ENCODE peak calls at places on chromosome 2, in five cellular contexts. One of them, this sample, is unnamed.

GRCh38 chr2:63590621-63591408 is 2.1 kb downstream of the MDH1 start:
- DNase-seq in heart right ventricle: no peak
- DNase-seq in astrocyte of the cerebellum: no peak
- DNase-seq in AG10803: no peak
- DNase-seq in fibroblast of pulmonary artery: no peak
- DNase-seq in this sample: no peak

GRCh38 chr2:2577366-2577765 is 246.3 kb upstream of the MYT1L start:
- DNase-seq in heart right ventricle: no peak
- DNase-seq in astrocyte of the cerebellum: no peak
- DNase-seq in AG10803: no peak
- DNase-seq in fibroblast of pulmonary artery: no peak
- DNase-seq in this sample: no peak

GRCh38 chr2:218354850-218355443 is 1.7 kb upstream of the CATIP start:
- DNase-seq in heart right ventricle: no peak
- DNase-seq in astrocyte of the cerebellum: no peak
- DNase-seq in AG10803: no peak
- DNase-seq in fibroblast of pulmonary artery: no peak
- DNase-seq in this sample: no peak

GRCh38 chr2:60359569-60359968 is 193.9 kb downstream of the BCL11A start:
- DNase-seq in heart right ventricle: no peak
- DNase-seq in astrocyte of the cerebellum: no peak
- DNase-seq in AG10803: no peak
- DNase-seq in fibroblast of pulmonary artery: no peak
- DNase-seq in this sample: no peak

GRCh38 chr2:854460-854859 is 96.2 kb upstream of the SNTG2 start:
- DNase-seq in heart right ventricle: no peak
- DNase-seq in astrocyte of the cerebellum: no peak
- DNase-seq in AG10803: peak; percentile 18
- DNase-seq in fibroblast of pulmonary artery: peak; percentile 13
- DNase-seq in this sample: no peak

GRCh38 chr2:28153851-28154250 is 238.8 kb upstream of the FOSL2 start:
- DNase-seq in heart right ventricle: no peak
- DNase-seq in astrocyte of the cerebellum: no peak
- DNase-seq in AG10803: no peak
- DNase-seq in fibroblast of pulmonary artery: no peak
- DNase-seq in this sample: no peak

GRCh38 chr2:210519594-210519993 is 36.8 kb upstream of the CPS1 start:
- DNase-seq in heart right ventricle: no peak
- DNase-seq in astrocyte of the cerebellum: no peak
- DNase-seq in AG10803: no peak
- DNase-seq in fibroblast of pulmonary artery: no peak
- DNase-seq in this sample: no peak

GRCh38 chr2:192500550-192501200 is 305.9 kb upstream of the TMEFF2 start:
- DNase-seq in heart right ventricle: no peak
- DNase-seq in astrocyte of the cerebellum: peak; percentile 9
- DNase-seq in AG10803: no peak
- DNase-seq in fibroblast of pulmonary artery: peak; percentile 95
- DNase-seq in this sample: no peak

GRCh38 chr2:71129114-71129890 is 727 bp downstream of the MCEE start:
- DNase-seq in heart right ventricle: no peak
- DNase-seq in astrocyte of the cerebellum: no peak
- DNase-seq in AG10803: peak; percentile 18
- DNase-seq in fibroblast of pulmonary artery: peak; percentile 6
- DNase-seq in this sample: no peak

GRCh38 chr2:55106148-55106547 is 55.9 kb upstream of the RTN4 start:
- DNase-seq in heart right ventricle: no peak
- DNase-seq in astrocyte of the cerebellum: no peak
- DNase-seq in AG10803: no peak
- DNase-seq in fibroblast of pulmonary artery: no peak
- DNase-seq in this sample: no peak

GRCh38 chr2:62374301-62374960 is 131.6 kb downstream of the TMEM17 start:
- DNase-seq in heart right ventricle: no peak
- DNase-seq in astrocyte of the cerebellum: no peak
- DNase-seq in AG10803: no peak
- DNase-seq in fibroblast of pulmonary artery: no peak
- DNase-seq in this sample: no peak

GRCh38 chr2:181656450-181657261 is at the start of gene CERKL:
- DNase-seq in heart right ventricle: peak; percentile 34
- DNase-seq in astrocyte of the cerebellum: no peak
- DNase-seq in AG10803: peak; percentile 6
- DNase-seq in fibroblast of pulmonary artery: peak; percentile 14
- DNase-seq in this sample: no peak

GRCh38 chr2:59034791-59035190 is 793.7 kb upstream of the FANCL start:
- DNase-seq in heart right ventricle: no peak
- DNase-seq in astrocyte of the cerebellum: no peak
- DNase-seq in AG10803: no peak
- DNase-seq in fibroblast of pulmonary artery: no peak
- DNase-seq in this sample: no peak

GRCh38 chr2:96501471-96501874 is 3.7 kb downstream of the NEURL3 start:
- DNase-seq in heart right ventricle: no peak
- DNase-seq in astrocyte of the cerebellum: no peak
- DNase-seq in AG10803: no peak
- DNase-seq in fibroblast of pulmonary artery: no peak
- DNase-seq in this sample: no peak

GRCh38 chr2:161250864-161251436 is 57.3 kb upstream of the PSMD14 start:
- DNase-seq in heart right ventricle: no peak
- DNase-seq in astrocyte of the cerebellum: peak; percentile 32
- DNase-seq in AG10803: peak; percentile 22
- DNase-seq in fibroblast of pulmonary artery: peak; percentile 59
- DNase-seq in this sample: no peak
- TF ChIP-seq CTCF in heart right ventricle: peak; percentile 57
- TF ChIP-seq CTCF in astrocyte of the cerebellum: peak; percentile 67
- TF ChIP-seq CTCF in AG10803: peak; percentile 67
- TF ChIP-seq CTCF in fibroblast of pulmonary artery: peak; percentile 72
- TF ChIP-seq CTCF in this sample: no peak

GRCh38 chr2:241209271-241209670 is 20.8 kb downstream of the ANO7 start:
- DNase-seq in heart right ventricle: no peak
- DNase-seq in astrocyte of the cerebellum: no peak
- DNase-seq in AG10803: no peak
- DNase-seq in fibroblast of pulmonary artery: no peak
- DNase-seq in this sample: no peak

GRCh38 chr2:241213567-241213966 is 25.1 kb downstream of the ANO7 start:
- DNase-seq in heart right ventricle: no peak
- DNase-seq in astrocyte of the cerebellum: no peak
- DNase-seq in AG10803: no peak
- DNase-seq in fibroblast of pulmonary artery: no peak
- DNase-seq in this sample: no peak

GRCh38 chr2:241214209-241214608 is 25.7 kb downstream of the ANO7 start:
- DNase-seq in heart right ventricle: no peak
- DNase-seq in astrocyte of the cerebellum: no peak
- DNase-seq in AG10803: no peak
- DNase-seq in fibroblast of pulmonary artery: no peak
- DNase-seq in this sample: no peak

GRCh38 chr2:241213036-241213435 is 24.6 kb downstream of the ANO7 start:
- DNase-seq in heart right ventricle: no peak
- DNase-seq in astrocyte of the cerebellum: no peak
- DNase-seq in AG10803: no peak
- DNase-seq in fibroblast of pulmonary artery: no peak
- DNase-seq in this sample: no peak

GRCh38 chr2:241211276-241211675 is 22.8 kb downstream of the ANO7 start:
- DNase-seq in heart right ventricle: no peak
- DNase-seq in astrocyte of the cerebellum: no peak
- DNase-seq in AG10803: no peak
- DNase-seq in fibroblast of pulmonary artery: no peak
- DNase-seq in this sample: no peak
- TF ChIP-seq CTCF in heart right ventricle: no peak
- TF ChIP-seq CTCF in astrocyte of the cerebellum: no peak
- TF ChIP-seq CTCF in AG10803: no peak
- TF ChIP-seq CTCF in fibroblast of pulmonary artery: no peak
- TF ChIP-seq CTCF in this sample: no peak

GRCh38 chr2:99648115-99648850 is 158.5 kb upstream of the REV1 start:
- DNase-seq in heart right ventricle: peak; percentile 30
- DNase-seq in astrocyte of the cerebellum: no peak
- DNase-seq in AG10803: peak; percentile 91
- DNase-seq in fibroblast of pulmonary artery: no peak
- DNase-seq in this sample: no peak

GRCh38 chr2:99645960-99646359 is 156.1 kb upstream of the REV1 start:
- DNase-seq in heart right ventricle: no peak
- DNase-seq in astrocyte of the cerebellum: no peak
- DNase-seq in AG10803: no peak
- DNase-seq in fibroblast of pulmonary artery: no peak
- DNase-seq in this sample: no peak

GRCh38 chr2:99641999-99642398 is 152.2 kb upstream of the REV1 start:
- DNase-seq in heart right ventricle: no peak
- DNase-seq in astrocyte of the cerebellum: no peak
- DNase-seq in AG10803: no peak
- DNase-seq in fibroblast of pulmonary artery: no peak
- DNase-seq in this sample: no peak

GRCh38 chr2:99640568-99641215 is 150.9 kb upstream of the REV1 start:
- DNase-seq in heart right ventricle: no peak
- DNase-seq in astrocyte of the cerebellum: no peak
- DNase-seq in AG10803: no peak
- DNase-seq in fibroblast of pulmonary artery: no peak
- DNase-seq in this sample: no peak

DNA sequence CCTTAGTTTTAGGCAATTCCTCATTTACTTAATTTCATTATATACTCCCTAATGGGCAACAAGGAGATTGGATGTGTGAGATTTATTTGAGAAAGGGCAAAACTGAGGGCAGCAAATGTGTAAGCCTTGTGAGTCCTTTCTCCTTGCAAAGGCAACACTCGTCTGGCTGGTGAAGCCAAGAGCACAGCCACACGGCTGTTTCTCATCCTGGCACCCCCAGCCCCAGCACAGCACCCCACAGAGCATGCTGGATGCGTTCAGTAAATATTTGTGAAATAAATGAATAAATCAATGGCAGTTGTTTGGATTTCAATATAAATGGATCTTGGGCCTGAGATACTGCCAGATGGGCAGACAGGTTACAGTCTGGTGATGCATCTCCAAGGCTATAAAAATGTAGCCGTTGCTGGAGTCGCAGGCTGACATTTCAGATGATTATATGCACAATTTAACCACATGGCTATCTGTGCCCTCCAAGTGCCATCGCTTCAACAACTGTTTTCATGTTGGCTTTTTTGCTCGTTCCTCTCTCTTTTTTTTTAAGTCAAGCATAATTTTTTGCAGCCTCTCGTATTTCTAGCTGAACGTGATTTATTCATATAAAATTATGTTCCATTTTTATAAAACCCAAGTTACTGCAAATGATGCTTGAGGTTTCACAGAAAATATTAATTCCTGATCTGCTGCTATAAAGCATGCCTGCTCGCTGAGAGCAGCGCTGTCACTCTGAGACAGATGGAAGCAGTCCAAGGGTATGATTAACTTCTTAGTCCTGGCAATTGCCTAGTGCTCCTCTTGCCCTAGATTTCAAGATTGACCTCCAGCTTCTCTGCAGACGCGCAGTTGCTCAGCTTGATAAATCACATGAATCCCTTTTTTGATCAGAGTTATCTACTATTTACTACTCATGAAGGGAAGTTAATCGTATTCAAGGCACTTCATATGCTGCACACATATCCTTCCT is 154.3 kb upstream of the REV1 start:
- DNase-seq in heart right ventricle: no peak
- DNase-seq in astrocyte of the cerebellum: no peak
- DNase-seq in AG10803: peak; percentile 68
- DNase-seq in fibroblast of pulmonary artery: peak; percentile 16
- DNase-seq in this sample: no peak
- TF ChIP-seq CTCF in heart right ventricle: no peak
- TF ChIP-seq CTCF in astrocyte of the cerebellum: no peak
- TF ChIP-seq CTCF in AG10803: no peak
- TF ChIP-seq CTCF in fibroblast of pulmonary artery: no peak
- TF ChIP-seq CTCF in this sample: no peak

GRCh38 chr2:142707318-142707717 is 170.1 kb upstream of the KYNU start:
- DNase-seq in heart right ventricle: no peak
- DNase-seq in astrocyte of the cerebellum: no peak
- DNase-seq in AG10803: no peak
- DNase-seq in fibroblast of pulmonary artery: no peak
- DNase-seq in this sample: no peak
- TF ChIP-seq CTCF in heart right ventricle: no peak
- TF ChIP-seq CTCF in astrocyte of the cerebellum: no peak
- TF ChIP-seq CTCF in AG10803: no peak
- TF ChIP-seq CTCF in fibroblast of pulmonary artery: no peak
- TF ChIP-seq CTCF in this sample: no peak

DNA sequence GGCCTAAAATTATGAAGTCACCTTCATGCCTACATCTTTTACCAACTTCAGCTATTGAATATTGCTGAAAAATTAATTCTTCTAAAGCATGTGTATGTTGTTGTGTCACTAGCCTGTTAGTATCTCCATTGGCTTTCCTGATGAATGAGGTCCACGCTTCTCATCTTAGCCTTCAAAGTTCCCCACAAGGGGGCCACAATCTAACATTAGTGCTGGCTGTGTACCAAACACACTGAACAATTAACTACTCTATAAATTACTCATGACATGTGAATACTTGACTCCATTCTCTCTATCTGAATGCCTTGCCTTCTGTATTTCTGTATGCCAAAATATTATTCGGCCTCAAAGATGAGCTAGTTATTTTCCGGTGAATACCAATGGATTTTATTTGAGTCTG is 208.7 kb upstream of the COL3A1 start:
- DNase-seq in heart right ventricle: no peak
- DNase-seq in astrocyte of the cerebellum: no peak
- DNase-seq in AG10803: no peak
- DNase-seq in fibroblast of pulmonary artery: peak; percentile 67
- DNase-seq in this sample: no peak
- TF ChIP-seq CTCF in heart right ventricle: peak; percentile 41
- TF ChIP-seq CTCF in astrocyte of the cerebellum: peak; percentile 35
- TF ChIP-seq CTCF in AG10803: peak; percentile 29
- TF ChIP-seq CTCF in fibroblast of pulmonary artery: peak; percentile 46
- TF ChIP-seq CTCF in this sample: no peak

GRCh38 chr2:9697904-9698303 is 67.1 kb upstream of the YWHAQ start:
- DNase-seq in heart right ventricle: no peak
- DNase-seq in astrocyte of the cerebellum: no peak
- DNase-seq in AG10803: no peak
- DNase-seq in fibroblast of pulmonary artery: no peak
- DNase-seq in this sample: no peak

GRCh38 chr2:9702604-9703084 is 71.8 kb upstream of the YWHAQ start:
- DNase-seq in heart right ventricle: no peak
- DNase-seq in astrocyte of the cerebellum: no peak
- DNase-seq in AG10803: no peak
- DNase-seq in fibroblast of pulmonary artery: no peak
- DNase-seq in this sample: no peak

GRCh38 chr2:9695916-9696315 is 65.1 kb upstream of the YWHAQ start:
- DNase-seq in heart right ventricle: no peak
- DNase-seq in astrocyte of the cerebellum: no peak
- DNase-seq in AG10803: no peak
- DNase-seq in fibroblast of pulmonary artery: no peak
- DNase-seq in this sample: no peak

GRCh38 chr2:9696731-9697130 is 65.9 kb upstream of the YWHAQ start:
- DNase-seq in heart right ventricle: no peak
- DNase-seq in astrocyte of the cerebellum: no peak
- DNase-seq in AG10803: no peak
- DNase-seq in fibroblast of pulmonary artery: no peak
- DNase-seq in this sample: no peak

DNA sequence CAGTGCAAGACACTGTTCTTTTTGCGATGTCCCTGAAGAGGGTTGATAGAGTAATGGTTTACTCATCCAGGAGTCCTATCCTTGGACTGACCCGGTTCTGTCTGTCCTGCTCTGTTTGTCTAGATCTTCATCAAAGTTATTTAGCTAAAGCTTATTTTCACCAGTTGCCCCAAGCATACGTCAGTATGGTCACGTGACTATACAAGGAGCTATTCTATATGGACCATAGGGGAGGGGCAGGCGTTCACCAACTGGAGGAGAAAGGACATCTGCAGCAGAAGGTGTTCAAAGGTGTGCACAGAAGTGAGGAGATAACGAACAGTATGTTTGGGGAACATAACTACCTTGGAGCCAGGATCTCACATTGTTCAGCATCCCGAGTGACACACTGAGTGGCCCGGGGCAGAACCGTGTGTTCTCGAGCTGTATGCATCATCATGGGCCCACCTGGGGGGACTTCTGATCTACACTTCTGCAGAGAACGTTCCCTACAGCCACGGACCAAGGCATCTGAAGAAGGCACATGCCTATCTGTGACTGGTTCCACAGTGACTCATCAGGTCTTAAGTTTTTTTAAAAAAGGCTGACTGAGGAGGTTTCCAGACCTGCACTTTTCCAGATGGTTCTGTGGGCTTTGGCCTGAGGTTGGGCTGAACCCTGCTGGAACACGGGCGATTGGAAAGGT is 68.5 kb upstream of the YWHAQ start:
- DNase-seq in heart right ventricle: no peak
- DNase-seq in astrocyte of the cerebellum: no peak
- DNase-seq in AG10803: peak; percentile 79
- DNase-seq in fibroblast of pulmonary artery: peak; percentile 64
- DNase-seq in this sample: no peak
- TF ChIP-seq CTCF in heart right ventricle: no peak
- TF ChIP-seq CTCF in astrocyte of the cerebellum: no peak
- TF ChIP-seq CTCF in AG10803: no peak
- TF ChIP-seq CTCF in fibroblast of pulmonary artery: no peak
- TF ChIP-seq CTCF in this sample: no peak